ENCODE peak calls at places on chromosomes 2 and 18, in ten cellular contexts. X is esophagus squamous epithelium, W is fibroblast of villous mesenchyme, I is A549, F is HCT116, O is astrocyte, Y is NB4, B is dorsolateral prefrontal cortex, C is fibroblast of mammary gland, D is transverse colon. G is an unnamed sample.

GRCh38 chr2:212811036-212811805 is 272.6 kb upstream of the ERBB4 start:
- DNase-seq in D (no peak), X (no peak), W (peak; percentile 70), C (peak; percentile 38), B (no peak), Y (no peak), F (no peak), O (peak; percentile 85), I (no peak), G (no peak)

GRCh38 chr2:227260041-227260440 is 65.0 kb upstream of the MFF start:
- DNase-seq in B (no peak), X (no peak), O (no peak), C (no peak), Y (no peak), D (no peak), I (no peak), W (no peak), F (no peak), G (no peak)

GRCh38 chr2:119174216-119174992 is 15.9 kb upstream of the C1QL2 start:
- DNase-seq in O (no peak), I (peak; percentile 41), W (peak; percentile 30), F (peak; percentile 41), C (peak; percentile 39), B (no peak), D (peak; percentile 52), X (no peak), Y (peak; percentile 68), G (peak; percentile 62)

GRCh38 chr2:207201416-207201815 is 35.7 kb upstream of the KLF7 start:
- DNase-seq in I (no peak), X (no peak), O (no peak), D (no peak), C (no peak), W (no peak), F (no peak), B (no peak), Y (no peak), G (no peak)

GRCh38 chr2:85161626-85161960 is 28.4 kb downstream of the TCF7L1 start:
- DNase-seq in D (no peak), Y (no peak), O (peak; percentile 59), C (peak; percentile 37), X (no peak), I (no peak), B (no peak), F (no peak), W (no peak), G (no peak)

GRCh38 chr2:216346781-216347180 is 25.5 kb downstream of the MARCHF4 start:
- DNase-seq in B (no peak), W (no peak), I (no peak), Y (no peak), X (no peak), O (no peak), D (no peak), F (no peak), C (no peak), G (peak; percentile 64)

GRCh38 chr2:14535156-14535555 is 97.4 kb upstream of the LRATD1 start:
- DNase-seq in X (no peak), F (no peak), D (no peak), W (no peak), I (no peak), Y (no peak), B (no peak), C (no peak), O (no peak), G (no peak)

GRCh38 chr18:46632401-46633089 is 24.5 kb downstream of the LOXHD1 start:
- DNase-seq in W (peak; percentile 3), D (no peak), B (peak; percentile 74), O (peak; percentile 79), I (peak; percentile 13), X (no peak), Y (no peak), F (peak; percentile 53), C (peak; percentile 88), G (no peak)

GRCh38 chr2:106561803-106562202 is 74.6 kb downstream of the CD8B2 start:
- DNase-seq in W (no peak), X (no peak), C (no peak), Y (no peak), O (no peak), B (no peak), I (no peak), D (no peak), F (no peak), G (no peak)

GRCh38 chr18:62637807-62638687 is 77.3 kb upstream of the PHLPP1 start:
- DNase-seq in F (peak; percentile 44), X (no peak), W (peak; percentile 30), Y (peak; percentile 63), O (no peak), I (peak; percentile 26), C (no peak), D (peak; percentile 55), B (no peak), G (peak; percentile 78)

GRCh38 chr18:54775686-54776085 is 52.6 kb upstream of the RAB27B start:
- DNase-seq in C (peak; percentile 87), O (peak; percentile 87), F (peak; percentile 64), W (peak; percentile 60), Y (peak; percentile 14), B (no peak), I (peak; percentile 62), D (no peak), X (no peak), G (no peak)

GRCh38 chr2:53475320-53475719 is 292.3 kb upstream of the CHAC2 start:
- DNase-seq in Y (no peak), O (peak; percentile 55), W (peak; percentile 34), I (no peak), C (peak; percentile 61), F (peak; percentile 82), B (no peak), D (no peak), X (no peak), G (no peak)

GRCh38 chr2:105396254-105397024 is 2.4 kb downstream of the FHL2 start:
- DNase-seq in B (no peak), Y (no peak), W (peak; percentile 90), C (peak; percentile 100), D (peak; percentile 78), I (peak; percentile 85), O (peak; percentile 95), X (no peak), F (peak; percentile 95), G (peak; percentile 76)

GRCh38 chr18:51399491-51400122 is 202.1 kb upstream of the MEX3C start:
- DNase-seq in X (no peak), Y (no peak), C (no peak), D (no peak), O (no peak), I (no peak), W (peak; percentile 67), B (peak; percentile 23), F (no peak), G (no peak)

GRCh38 chr2:9749546-9750223 is 93.6 kb upstream of the TAF1B start:
- DNase-seq in O (no peak), X (no peak), B (no peak), F (no peak), I (no peak), D (no peak), C (no peak), Y (no peak), W (no peak), G (no peak)

GRCh38 chr18:36828157-36828629 is 609 bp downstream of the TPGS2 start:
- DNase-seq in W (peak; percentile 55), X (no peak), F (peak; percentile 6), I (no peak), B (no peak), Y (peak; percentile 56), C (peak; percentile 77), D (peak; percentile 34), O (peak; percentile 51), G (peak; percentile 35)

GRCh38 chr2:239178484-239178883 is 222.3 kb downstream of the HDAC4 start:
- DNase-seq in F (no peak), X (no peak), I (no peak), O (no peak), D (no peak), C (no peak), B (no peak), Y (no peak), W (no peak), G (no peak)

GRCh38 chr2:24048662-24049484 is 668 bp upstream of the FKBP1B start:
- DNase-seq in C (no peak), D (no peak), X (no peak), I (no peak), O (no peak), W (no peak), Y (peak; percentile 28), F (peak; percentile 6), B (no peak), G (peak; percentile 21)

DNA sequence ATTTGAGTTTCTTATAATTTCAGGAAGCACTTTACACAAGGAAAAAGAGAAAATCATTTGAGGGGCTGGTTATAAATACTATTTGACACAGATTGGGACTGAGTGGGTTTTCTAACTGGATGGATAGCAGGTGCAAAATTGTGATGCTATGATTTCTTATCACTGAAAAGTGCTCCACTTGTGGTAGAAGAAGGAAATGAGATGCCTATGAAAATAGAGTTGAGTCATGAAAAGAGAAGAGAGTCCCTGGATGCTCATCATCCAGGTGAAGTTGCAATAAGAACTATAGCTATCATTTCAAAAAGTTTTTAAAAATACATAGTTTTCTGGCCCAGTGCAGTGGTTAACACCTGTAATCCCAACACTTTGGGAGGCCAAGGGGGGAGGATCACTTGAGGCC is 39.4 kb upstream of the NFE2L2 start:
- DNase-seq in C (no peak), O (no peak), D (no peak), Y (no peak), B (no peak), X (no peak), W (no peak), I (no peak), F (no peak), G (no peak)
- TF ChIP-seq CTCF in C (no peak), O (no peak), D (no peak), Y (no peak), B (no peak), X (no peak), W (no peak), I (no peak), F (peak; percentile 16), G (no peak)

GRCh38 chr2:236607471-236608307 is 38.1 kb downstream of the ACKR3 start:
- DNase-seq in B (no peak), D (no peak), Y (peak; percentile 28), F (no peak), O (peak; percentile 94), X (no peak), I (no peak), W (peak; percentile 15), C (peak; percentile 73), G (no peak)
- TF ChIP-seq CTCF in B (no peak), D (no peak), Y (peak; percentile 12), F (peak; percentile 9), O (peak; percentile 8), X (no peak), I (no peak), W (no peak), C (no peak), G (no peak)

GRCh38 chr18:80154293-80154692 is 45.2 kb downstream of the ADNP2 start:
- DNase-seq in D (no peak), X (no peak), W (peak; percentile 33), Y (peak; percentile 52), O (no peak), F (no peak), I (peak; percentile 24), C (peak; percentile 38), B (peak; percentile 27), G (peak; percentile 77)
- TF ChIP-seq CTCF in D (peak; percentile 32), X (peak; percentile 21), W (peak; percentile 55), Y (peak; percentile 43), O (peak; percentile 35), F (peak; percentile 65), I (peak; percentile 26), C (peak; percentile 47), B (no peak), G (peak; percentile 59)

DNA sequence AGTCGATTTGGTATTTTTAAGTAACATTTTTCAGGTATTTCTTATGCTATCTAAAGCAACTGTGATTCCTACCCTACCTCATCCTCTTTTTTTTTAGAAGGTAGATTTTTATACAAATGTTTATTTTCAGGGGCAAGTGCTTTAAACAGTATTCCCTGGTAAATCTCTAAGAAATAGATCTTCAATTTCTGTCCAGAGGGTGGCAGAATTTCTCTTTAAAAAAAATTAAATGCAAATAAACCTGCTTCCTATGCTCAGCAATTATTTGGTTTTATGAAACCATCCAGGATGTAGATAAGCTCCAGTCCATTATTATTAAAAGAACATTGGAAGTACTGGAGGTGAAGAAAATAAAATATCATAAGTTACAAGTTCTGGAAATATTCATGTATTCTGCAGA is 191.9 kb downstream of the MYO3B start:
- DNase-seq in I (peak; percentile 2), F (peak; percentile 21), D (no peak), C (peak; percentile 37), X (no peak), O (no peak), W (peak; percentile 30), B (no peak), Y (peak; percentile 28), G (no peak)
- TF ChIP-seq CTCF in I (peak; percentile 55), F (no peak), D (peak; percentile 24), C (no peak), X (peak; percentile 13), O (peak; percentile 16), W (no peak), B (peak; percentile 57), Y (no peak), G (peak; percentile 56)